ENCODE peak calls at places on chromosomes 2 and 18, in eight cellular contexts. T is choroid plexus epithelial cell, A is fibroblast of pulmonary artery, E is lower lobe of right lung, Z is colonic mucosa, D is endothelial cell, O is K562, Q is osteocyte. I is an unnamed sample.

GRCh38 chr18:2316686-2317308 is 254.5 kb downstream of the METTL4 start:
- DNase-seq in T (no peak), A (no peak), E (no peak), Z (no peak), D (no peak), O (no peak), Q (no peak), I (no peak)

GRCh38 chr2:240590681-240591111 is 4.2 kb downstream of the CAPN10 start:
- DNase-seq in T (no peak), A (no peak), E (peak; percentile 41), Z (no peak), D (no peak), O (no peak), Q (no peak), I (no peak)

GRCh38 chr2:54629914-54630609 is 93.4 kb upstream of the EML6 start:
- DNase-seq in T (peak; percentile 57), A (peak; percentile 78), E (no peak), Z (peak; percentile 34), D (no peak), O (no peak), Q (no peak), I (no peak)

GRCh38 chr18:37238271-37238670 is 327.3 kb downstream of the CELF4 start:
- DNase-seq in T (no peak), A (no peak), E (no peak), Z (no peak), D (no peak), O (no peak), Q (no peak), I (no peak)

GRCh38 chr18:11721720-11722119 is 32.7 kb downstream of the GNAL start:
- DNase-seq in T (no peak), A (no peak), E (no peak), Z (no peak), D (no peak), O (no peak), Q (no peak), I (no peak)

GRCh38 chr18:48615566-48616401 is 77.0 kb downstream of the CTIF start:
- DNase-seq in T (no peak), A (no peak), E (peak; percentile 54), Z (peak; percentile 78), D (no peak), O (peak; percentile 18), Q (no peak), I (no peak)

GRCh38 chr2:183284606-183285005 is 160.4 kb downstream of the NUP35 start:
- DNase-seq in T (peak; percentile 68), A (peak; percentile 69), E (no peak), Z (no peak), D (no peak), O (no peak), Q (no peak), I (no peak)

GRCh38 chr2:234606906-234607305 is 110.0 kb upstream of the ARL4C start:
- DNase-seq in T (no peak), A (no peak), E (no peak), Z (no peak), D (no peak), O (no peak), Q (peak; percentile 30), I (no peak)

GRCh38 chr2:47088371-47089082 is 66.6 kb downstream of the STPG4 start:
- DNase-seq in T (peak; percentile 70), A (peak; percentile 80), E (no peak), Z (no peak), D (peak; percentile 34), O (peak; percentile 50), Q (no peak), I (no peak)

GRCh38 chr2:10257036-10257435 is 45.7 kb upstream of the HPCAL1 start:
- DNase-seq in T (no peak), A (no peak), E (no peak), Z (no peak), D (no peak), O (no peak), Q (no peak), I (no peak)

GRCh38 chr2:88897718-88898117 is 206.2 kb downstream of the RPIA start:
- DNase-seq in T (no peak), A (no peak), E (no peak), Z (no peak), D (no peak), O (no peak), Q (no peak), I (no peak)

GRCh38 chr2:204670124-204670523 is 124.8 kb downstream of the PARD3B start:
- DNase-seq in T (peak; percentile 55), A (no peak), E (no peak), Z (peak; percentile 18), D (no peak), O (no peak), Q (no peak), I (no peak)

GRCh38 chr2:60553496-60553991 is at the start of gene BCL11A:
- DNase-seq in T (peak; percentile 93), A (peak; percentile 91), E (peak; percentile 68), Z (peak; percentile 83), D (peak; percentile 71), O (no peak), Q (no peak), I (no peak)

GRCh38 chr2:144071461-144071860 is 448.5 kb downstream of the ZEB2 start:
- DNase-seq in T (peak; percentile 84), A (peak; percentile 41), E (no peak), Z (no peak), D (no peak), O (no peak), Q (no peak), I (no peak)

GRCh38 chr2:53450885-53451284 is 316.7 kb upstream of the CHAC2 start:
- DNase-seq in T (no peak), A (no peak), E (peak; percentile 35), Z (no peak), D (no peak), O (no peak), Q (no peak), I (no peak)

GRCh38 chr2:239264838-239265651 is 135.8 kb downstream of the HDAC4 start:
- DNase-seq in T (peak; percentile 82), A (peak; percentile 68), E (no peak), Z (peak; percentile 75), D (no peak), O (peak; percentile 56), Q (peak; percentile 80), I (no peak)

GRCh38 chr2:38581193-38582147 is 21.3 kb downstream of the HNRNPLL start:
- DNase-seq in T (peak; percentile 91), A (peak; percentile 89), E (peak; percentile 60), Z (peak; percentile 43), D (no peak), O (peak; percentile 24), Q (no peak), I (no peak)

GRCh38 chr18:3721771-3722661 is 272.0 kb downstream of the TGIF1 start:
- DNase-seq in T (no peak), A (no peak), E (no peak), Z (no peak), D (no peak), O (no peak), Q (no peak), I (no peak)

GRCh38 chr2:170369894-170370293 is 191.9 kb downstream of the MYO3B start:
- DNase-seq in T (peak; percentile 54), A (peak; percentile 41), E (no peak), Z (no peak), D (no peak), O (no peak), Q (no peak), I (no peak)

GRCh38 chr2:199979841-199980628 is 24.7 kb downstream of the MAIP1 start:
- DNase-seq in T (peak; percentile 87), A (peak; percentile 86), E (peak; percentile 85), Z (peak; percentile 90), D (peak; percentile 88), O (peak; percentile 39), Q (peak; percentile 93), I (no peak)

GRCh38 chr2:53511549-53511948 is 256.1 kb upstream of the CHAC2 start:
- DNase-seq in T (no peak), A (no peak), E (no peak), Z (no peak), D (no peak), O (no peak), Q (no peak), I (no peak)

GRCh38 chr2:70062270-70062669 is 25.0 kb upstream of the PCBP1 start:
- DNase-seq in T (no peak), A (no peak), E (no peak), Z (no peak), D (no peak), O (no peak), Q (no peak), I (no peak)
- TF ChIP-seq CTCF in T (no peak), A (no peak), E (no peak), Z (no peak), D (no peak), O (no peak), Q (no peak), I (no peak)

DNA sequence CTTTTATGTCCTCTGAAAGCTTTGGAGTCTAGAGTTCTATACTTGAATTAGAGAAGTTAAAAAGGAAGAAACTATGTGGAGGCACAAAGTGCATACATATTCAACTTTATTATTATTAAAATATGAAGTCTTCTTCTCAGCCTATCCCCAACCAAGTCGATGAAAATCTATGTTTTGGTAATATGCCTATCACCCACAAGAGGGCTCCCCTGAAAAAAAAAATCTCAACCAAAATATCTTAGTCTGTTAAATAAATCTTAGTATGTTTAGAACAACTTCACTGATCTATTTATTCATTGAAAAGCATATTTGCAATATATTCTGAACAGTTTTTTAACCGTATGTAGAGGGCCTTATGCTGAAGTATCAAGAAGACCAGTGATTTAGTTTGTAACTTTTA is 804.5 kb downstream of the TDRD15 start:
- DNase-seq in T (peak; percentile 12), A (no peak), E (no peak), Z (no peak), D (no peak), O (no peak), Q (no peak), I (no peak)
- TF ChIP-seq CTCF in T (peak; percentile 33), A (no peak), E (no peak), Z (no peak), D (peak; percentile 25), O (no peak), Q (no peak), I (no peak)

GRCh38 chr18:40293311-40293710 is 1661.7 kb upstream of the PIK3C3 start:
- DNase-seq in T (peak; percentile 47), A (peak; percentile 40), E (no peak), Z (no peak), D (no peak), O (no peak), Q (no peak), I (no peak)
- TF ChIP-seq CTCF in T (peak; percentile 52), A (peak; percentile 50), E (peak; percentile 24), Z (no peak), D (no peak), O (no peak), Q (peak; percentile 33), I (peak; percentile 60)

DNA sequence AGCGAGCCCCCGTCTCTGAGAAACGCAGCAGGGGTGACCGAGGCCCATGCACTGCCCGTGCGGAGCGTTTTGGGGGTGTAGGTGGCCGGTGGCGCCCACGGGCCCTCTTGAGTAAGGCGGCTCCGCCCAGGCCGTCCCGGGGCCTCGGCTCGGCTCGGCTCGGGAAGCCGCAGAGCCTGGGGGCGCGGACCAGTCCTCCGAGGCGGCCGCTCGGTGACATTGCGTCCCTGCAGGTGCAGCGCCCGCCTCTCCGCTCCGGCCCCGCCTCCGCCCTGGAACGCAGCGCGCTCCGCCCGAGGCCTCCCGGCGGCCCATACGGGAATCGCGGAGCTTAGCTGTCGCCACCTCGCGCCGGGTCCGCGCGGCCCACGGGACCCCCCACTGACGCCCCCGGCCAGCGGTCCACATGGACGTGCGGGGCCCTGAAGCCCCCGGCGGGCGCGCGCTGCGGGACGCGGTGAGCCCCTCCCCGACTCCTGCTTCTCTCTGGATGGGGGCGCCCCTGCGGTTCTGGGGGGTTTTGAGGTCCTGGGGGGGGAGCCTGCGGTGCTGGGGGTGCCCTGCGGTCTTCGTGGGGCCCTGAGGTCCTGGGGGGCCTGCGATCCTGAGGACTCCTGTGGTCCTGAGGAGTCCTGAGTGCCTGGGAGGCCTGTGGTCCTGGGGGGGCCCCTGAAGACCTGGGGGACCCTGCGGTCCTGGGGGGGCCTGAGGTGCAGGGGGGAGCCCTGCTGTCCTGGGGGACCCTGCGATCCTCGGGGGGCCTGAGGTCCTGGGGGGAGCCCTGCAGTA is at the start of gene HSBP1L1:
- DNase-seq in T (no peak), A (peak; percentile 51), E (peak; percentile 90), Z (peak; percentile 77), D (peak; percentile 60), O (no peak), Q (no peak), I (no peak)
- TF ChIP-seq CTCF in T (peak; percentile 17), A (no peak), E (peak; percentile 54), Z (peak; percentile 35), D (no peak), O (no peak), Q (peak; percentile 23), I (peak; percentile 7)

I was measured in D721Med.